ENCODE peak calls at places on chromosomes 13 and 19, in five cellular contexts. G is kidney epithelial cell, M is GM20000, H is HCT116, S is hepatocyte. P is an unnamed sample.

GRCh38 chr19:13640611-13641010 is 123.7 kb upstream of the MRI1 start:
- DNase-seq in G (no peak), M (no peak), H (no peak), S (no peak), P (no peak)

GRCh38 chr13:109569938-109570711 is 216.3 kb downstream of the IRS2 start:
- DNase-seq in G (no peak), M (peak), H (no peak), S (no peak), P (no peak)

GRCh38 chr13:21696865-21697448 is 26.1 kb downstream of the FGF9 start:
- DNase-seq in G (no peak), M (no peak), H (no peak), S (no peak), P (no peak)

GRCh38 chr13:75694742-75695141 is 58.6 kb downstream of the LMO7 start:
- DNase-seq in G (no peak), M (no peak), H (no peak), S (peak), P (no peak)

GRCh38 chr19:54654447-54655321 is 8.1 kb upstream of the LILRB4 start:
- DNase-seq in G (no peak), M (peak), H (peak), S (no peak), P (no peak)

GRCh38 chr19:7992575-7992974 is 12.9 kb downstream of the ELAVL1 start:
- DNase-seq in G (no peak), M (no peak), H (no peak), S (no peak), P (no peak)

GRCh38 chr19:18644144-18645034 is 7.6 kb downstream of the KLHL26 start:
- DNase-seq in G (no peak), M (no peak), H (no peak), S (no peak), P (no peak)

GRCh38 chr13:27919934-27920676 is at the start of gene PDX1:
- DNase-seq in G (no peak), M (no peak), H (no peak), S (peak), P (peak)

GRCh38 chr19:30227661-30228112 is 144.5 kb upstream of the ZNF536 start:
- DNase-seq in G (no peak), M (peak), H (peak), S (peak), P (peak)

GRCh38 chr19:11560404-11560988 is 1.5 kb upstream of the ELOF1 start:
- DNase-seq in G (no peak), M (peak), H (peak), S (peak), P (peak)

GRCh38 chr19:23310729-23311211 is 60.6 kb upstream of the ZNF724 start:
- DNase-seq in G (no peak), M (no peak), H (no peak), S (no peak), P (no peak)

DNA sequence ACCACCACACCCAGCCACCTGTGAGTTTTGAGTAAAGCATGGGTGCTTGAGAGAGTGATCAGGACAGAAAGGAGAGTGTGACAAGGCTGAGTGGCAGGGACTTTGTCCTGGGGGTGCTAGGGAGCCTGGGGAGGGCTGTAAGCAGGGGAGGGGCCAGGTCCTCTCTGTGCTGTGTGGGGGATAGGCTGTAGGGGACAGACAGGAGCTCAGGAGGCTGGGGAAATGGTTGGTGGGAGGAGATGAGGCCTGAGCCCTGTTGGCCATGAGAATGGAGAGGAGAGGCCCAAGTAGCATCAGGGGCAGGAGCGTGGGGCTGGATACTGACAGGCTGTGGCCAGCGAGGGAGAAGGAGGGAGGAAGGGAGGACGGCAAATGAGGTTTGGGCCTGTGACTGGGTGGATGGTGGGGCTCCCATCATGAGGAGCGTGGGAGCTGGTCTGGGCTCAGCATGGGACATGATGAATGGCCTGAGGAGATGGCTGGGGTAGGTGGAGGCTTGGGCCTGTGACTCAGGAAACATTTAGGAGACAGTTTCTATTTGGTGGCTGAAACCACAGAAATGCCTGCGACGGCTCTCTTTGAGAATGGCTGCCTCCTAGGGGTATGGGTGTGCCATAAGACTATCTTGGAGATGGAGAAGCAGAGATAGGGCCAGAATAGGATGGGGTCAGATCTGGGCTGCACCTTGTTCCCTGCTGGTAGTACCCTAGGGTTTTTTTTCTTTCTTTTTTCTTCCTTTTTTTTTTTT is 25.0 kb downstream of the GRIN2D start:
- DNase-seq in G (no peak), M (peak), H (no peak), S (no peak), P (no peak)
- TF ChIP-seq CTCF in G (no peak), M (no peak), H (peak), S (no peak), P (no peak)

GRCh38 chr13:94431987-94432386 is 47.5 kb downstream of the DCT start:
- DNase-seq in G (no peak), M (no peak), H (no peak), S (no peak), P (no peak)

GRCh38 chr13:94431569-94431968 is 47.9 kb downstream of the DCT start:
- DNase-seq in G (no peak), M (no peak), H (no peak), S (no peak), P (no peak)

GRCh38 chr13:94435604-94436226 is 43.8 kb downstream of the DCT start:
- DNase-seq in G (peak), M (peak), H (peak), S (peak), P (no peak)

GRCh38 chr13:94427313-94427712 is 52.2 kb downstream of the DCT start:
- DNase-seq in G (no peak), M (no peak), H (no peak), S (no peak), P (no peak)

DNA sequence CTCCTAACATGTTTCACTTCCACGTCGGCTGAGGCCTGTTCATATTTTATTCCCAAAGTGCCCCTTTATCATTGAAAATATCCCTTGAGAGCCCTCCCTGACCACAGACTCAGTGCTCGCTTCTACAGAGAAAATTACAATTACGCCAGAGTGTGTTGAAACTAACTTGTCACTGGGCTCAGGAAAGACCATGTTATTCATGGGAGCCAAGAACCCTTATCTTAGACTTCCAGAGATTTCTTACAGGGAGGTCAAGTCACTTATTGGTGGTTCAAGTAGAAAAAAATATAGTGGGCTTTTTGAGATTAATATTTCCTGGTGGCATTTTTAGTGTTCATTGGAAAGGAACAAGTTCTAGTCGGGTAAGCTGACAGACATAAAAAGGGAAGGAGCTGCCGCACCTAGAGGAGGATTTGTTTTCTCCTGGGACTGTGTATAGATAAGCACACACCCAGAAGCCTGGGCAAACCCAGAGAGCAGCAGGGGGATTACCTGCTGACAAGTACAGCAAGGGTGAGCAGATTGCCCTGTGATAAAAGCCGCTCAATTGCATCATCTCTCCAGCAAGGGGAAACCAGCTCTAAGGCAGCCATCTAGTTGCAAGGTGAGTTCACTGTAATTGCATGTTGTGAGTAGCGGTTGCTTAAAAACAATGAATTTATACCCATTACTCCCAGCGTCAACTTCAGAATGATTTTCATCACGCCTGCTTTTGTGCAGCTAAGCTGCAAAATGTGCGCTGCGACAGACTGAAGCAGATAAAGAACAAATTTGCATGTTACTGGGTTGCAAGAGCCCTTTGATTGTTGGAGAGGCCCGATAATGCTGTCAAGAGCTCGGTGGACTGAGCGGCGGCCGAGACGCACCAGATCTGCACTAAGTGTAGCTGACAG is 46.2 kb downstream of the DCT start:
- DNase-seq in G (no peak), M (peak), H (no peak), S (peak), P (no peak)
- TF ChIP-seq CTCF in G (no peak), M (no peak), H (no peak), S (no peak), P (no peak)

GRCh38 chr13:77833331-77833863 is 85.2 kb downstream of the EDNRB start:
- DNase-seq in G (no peak), M (no peak), H (no peak), S (peak), P (no peak)
- TF ChIP-seq CTCF in G (no peak), M (no peak), H (no peak), S (no peak), P (no peak)

DNA sequence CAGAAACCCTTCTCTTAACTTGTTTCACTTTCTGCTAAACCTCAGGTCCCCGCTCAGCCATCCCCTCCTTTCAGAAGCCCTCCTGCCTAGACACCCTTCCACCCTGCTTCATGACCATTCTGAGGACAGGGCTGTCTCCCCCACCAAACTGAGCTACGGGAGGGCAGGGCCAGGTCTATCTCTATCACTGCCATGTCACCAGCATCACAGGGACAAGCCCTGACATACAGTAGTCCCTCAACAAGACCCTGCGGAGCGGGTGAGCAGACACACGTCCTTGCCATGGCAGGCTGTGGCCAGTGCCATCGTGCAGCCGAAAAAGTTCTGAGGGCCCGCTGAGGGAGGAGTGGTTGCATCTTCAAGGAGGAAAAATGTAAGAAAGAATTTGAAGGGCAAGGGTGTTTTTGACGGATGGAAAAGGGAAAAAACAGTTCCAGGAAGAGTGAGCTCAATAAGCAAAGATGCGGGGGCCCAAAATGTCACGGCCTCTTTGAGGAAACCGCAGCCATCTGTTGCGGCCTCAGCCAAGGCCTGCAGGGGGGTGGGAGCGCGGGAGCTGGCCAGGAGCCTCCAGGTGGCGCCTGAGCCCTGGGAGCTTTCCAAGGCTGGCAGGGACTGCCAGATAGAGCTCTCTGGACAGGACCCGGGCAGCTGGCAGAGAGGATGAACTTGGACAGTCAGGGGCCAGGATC is 8.1 kb downstream of the PTGIR start:
- DNase-seq in G (no peak), M (no peak), H (peak), S (peak), P (no peak)
- TF ChIP-seq CTCF in G (peak), M (peak), H (peak), S (peak), P (peak)

GRCh38 chr19:41792513-41793413 is 3.6 kb upstream of the CEACAM3 start:
- DNase-seq in G (no peak), M (peak), H (peak), S (peak), P (no peak)
- TF ChIP-seq CTCF in G (peak), M (peak), H (peak), S (peak), P (peak)

GRCh38 chr19:56369886-56370676 is 23.3 kb downstream of the ZNF582 start:
- DNase-seq in G (no peak), M (no peak), H (no peak), S (no peak), P (no peak)

GRCh38 chr19:56372281-56372680 is 21.1 kb downstream of the ZNF582 start:
- DNase-seq in G (no peak), M (no peak), H (no peak), S (no peak), P (no peak)

GRCh38 chr19:56367829-56368711 is 25.3 kb downstream of the ZNF582 start:
- DNase-seq in G (peak), M (peak), H (no peak), S (peak), P (peak)
- TF ChIP-seq CTCF in G (no peak), M (no peak), H (no peak), S (no peak), P (no peak)

DNA sequence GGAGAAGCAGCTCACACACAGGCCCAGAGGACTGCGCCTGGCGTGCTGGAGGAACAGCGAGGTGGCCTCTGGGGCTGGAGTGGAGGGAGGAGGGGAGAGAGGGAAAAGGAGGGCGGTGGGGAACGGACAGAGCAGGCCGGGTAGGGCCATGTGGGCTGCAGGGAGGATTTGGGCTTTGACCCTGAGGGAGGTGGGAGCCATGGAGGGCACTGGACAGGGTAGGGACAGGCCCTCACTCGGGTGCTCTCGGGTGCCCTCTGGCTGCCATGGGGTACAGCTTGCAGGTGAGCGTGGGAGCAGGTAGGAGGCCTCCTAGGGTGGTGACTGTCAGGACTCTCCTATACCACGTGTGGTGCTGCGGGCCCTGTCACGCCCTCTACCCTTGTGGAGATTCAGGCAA is 22.8 kb downstream of the PLIN4 start:
- DNase-seq in G (no peak), M (no peak), H (peak), S (no peak), P (no peak)
- TF ChIP-seq CTCF in G (peak), M (no peak), H (peak), S (no peak), P (peak)

GRCh38 chr19:10070730-10071446 is 15.2 kb upstream of the SHFL start:
- DNase-seq in G (no peak), M (no peak), H (no peak), S (no peak), P (no peak)

GRCh38 chr19:10076535-10076934 is 9.6 kb upstream of the SHFL start:
- DNase-seq in G (no peak), M (no peak), H (no peak), S (no peak), P (no peak)

GRCh38 chr19:10079031-10079453 is 7.1 kb upstream of the SHFL start:
- DNase-seq in G (no peak), M (no peak), H (no peak), S (no peak), P (no peak)

GRCh38 chr19:10078329-10078728 is 7.8 kb upstream of the SHFL start:
- DNase-seq in G (no peak), M (no peak), H (no peak), S (no peak), P (no peak)

DNA sequence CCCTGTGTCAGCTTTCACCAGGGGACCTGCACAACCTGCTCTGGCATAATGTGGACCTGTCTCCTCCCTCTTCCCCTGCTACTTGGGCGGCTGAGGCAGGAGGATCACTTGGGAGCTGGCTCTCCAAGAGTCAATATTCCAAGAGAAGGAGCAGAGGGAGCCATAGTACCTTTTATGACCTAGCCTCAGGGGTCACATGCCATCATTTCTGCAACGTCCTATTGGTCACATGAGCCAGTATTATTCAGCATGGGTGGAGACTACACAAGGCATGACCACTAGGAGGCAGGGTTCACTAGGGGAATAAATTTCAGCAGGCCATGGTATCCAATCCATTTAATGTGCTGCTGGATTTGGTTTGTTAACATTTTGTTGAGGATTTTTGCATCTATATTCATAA is 12.0 kb upstream of the SHFL start:
- DNase-seq in G (no peak), M (no peak), H (peak), S (peak), P (no peak)
- TF ChIP-seq CTCF in G (peak), M (peak), H (peak), S (peak), P (peak)

P was measured in progenitor cell of endocrine pancreas.